ENCODE peak calls at places on chromosomes 3 and 15, in eight cellular contexts. One of them, this sample, is unnamed.

GRCh38 chr3:189276481-189277190 is 104.9 kb downstream of the TPRG1 start:
- DNase-seq in esophagus muscularis mucosa: no peak
- DNase-seq in CD8-positive, alpha-beta memory T cell: no peak
- DNase-seq in IMR-90: peak; percentile 28
- DNase-seq in fibroblast of lung: peak; percentile 86
- DNase-seq in iPS DF 6.9: no peak
- DNase-seq in tibial artery: peak; percentile 40
- DNase-seq in MM.1S: no peak
- DNase-seq in this sample: peak; percentile 40

GRCh38 chr3:12046406-12046805 is 42.2 kb downstream of the SYN2 start:
- DNase-seq in CD8-positive, alpha-beta memory T cell: no peak
- DNase-seq in esophagus muscularis mucosa: no peak
- DNase-seq in IMR-90: no peak
- DNase-seq in iPS DF 6.9: no peak
- DNase-seq in tibial artery: no peak
- DNase-seq in MM.1S: no peak
- DNase-seq in fibroblast of lung: no peak
- DNase-seq in this sample: no peak

GRCh38 chr3:40290396-40290795 is 19.1 kb upstream of the EIF1B start:
- DNase-seq in IMR-90: no peak
- DNase-seq in MM.1S: no peak
- DNase-seq in CD8-positive, alpha-beta memory T cell: peak; percentile 61
- DNase-seq in fibroblast of lung: no peak
- DNase-seq in iPS DF 6.9: no peak
- DNase-seq in esophagus muscularis mucosa: no peak
- DNase-seq in tibial artery: no peak
- DNase-seq in this sample: no peak

GRCh38 chr15:71151061-71151460 is 35.8 kb downstream of the THSD4 start:
- DNase-seq in iPS DF 6.9: no peak
- DNase-seq in fibroblast of lung: peak; percentile 93
- DNase-seq in esophagus muscularis mucosa: peak; percentile 47
- DNase-seq in tibial artery: no peak
- DNase-seq in MM.1S: no peak
- DNase-seq in CD8-positive, alpha-beta memory T cell: no peak
- DNase-seq in IMR-90: peak; percentile 51
- DNase-seq in this sample: no peak

GRCh38 chr3:101850327-101851048 is 1.2 kb downstream of the NFKBIZ start:
- DNase-seq in fibroblast of lung: peak; percentile 75
- DNase-seq in CD8-positive, alpha-beta memory T cell: peak; percentile 68
- DNase-seq in MM.1S: peak; percentile 75
- DNase-seq in tibial artery: no peak
- DNase-seq in esophagus muscularis mucosa: no peak
- DNase-seq in IMR-90: peak; percentile 81
- DNase-seq in iPS DF 6.9: no peak
- DNase-seq in this sample: no peak

GRCh38 chr3:128383316-128384235 is 83.1 kb downstream of the DNAJB8 start:
- DNase-seq in CD8-positive, alpha-beta memory T cell: no peak
- DNase-seq in esophagus muscularis mucosa: no peak
- DNase-seq in iPS DF 6.9: no peak
- DNase-seq in MM.1S: peak; percentile 85
- DNase-seq in IMR-90: peak; percentile 44
- DNase-seq in tibial artery: peak; percentile 59
- DNase-seq in fibroblast of lung: peak; percentile 39
- DNase-seq in this sample: peak; percentile 42

GRCh38 chr3:4548769-4549168 is 55.6 kb downstream of the ITPR1 start:
- DNase-seq in fibroblast of lung: no peak
- DNase-seq in esophagus muscularis mucosa: no peak
- DNase-seq in IMR-90: no peak
- DNase-seq in tibial artery: no peak
- DNase-seq in MM.1S: no peak
- DNase-seq in iPS DF 6.9: no peak
- DNase-seq in CD8-positive, alpha-beta memory T cell: no peak
- DNase-seq in this sample: no peak

GRCh38 chr3:169272533-169272932 is 391.0 kb downstream of the MECOM start:
- DNase-seq in esophagus muscularis mucosa: no peak
- DNase-seq in tibial artery: no peak
- DNase-seq in CD8-positive, alpha-beta memory T cell: no peak
- DNase-seq in IMR-90: no peak
- DNase-seq in fibroblast of lung: no peak
- DNase-seq in iPS DF 6.9: no peak
- DNase-seq in MM.1S: no peak
- DNase-seq in this sample: no peak

GRCh38 chr3:9676780-9677179 is 26.9 kb upstream of the CPNE9 start:
- DNase-seq in IMR-90: peak; percentile 26
- DNase-seq in esophagus muscularis mucosa: no peak
- DNase-seq in iPS DF 6.9: no peak
- DNase-seq in CD8-positive, alpha-beta memory T cell: no peak
- DNase-seq in fibroblast of lung: no peak
- DNase-seq in MM.1S: no peak
- DNase-seq in tibial artery: no peak
- DNase-seq in this sample: no peak

GRCh38 chr3:126982522-126983175 is at the start of gene PLXNA1:
- DNase-seq in esophagus muscularis mucosa: no peak
- DNase-seq in IMR-90: peak; percentile 66
- DNase-seq in tibial artery: peak; percentile 75
- DNase-seq in MM.1S: peak; percentile 86
- DNase-seq in iPS DF 6.9: no peak
- DNase-seq in fibroblast of lung: peak; percentile 73
- DNase-seq in CD8-positive, alpha-beta memory T cell: peak; percentile 90
- DNase-seq in this sample: peak; percentile 96

GRCh38 chr3:126983653-126984390 is 907 bp downstream of the PLXNA1 start:
- DNase-seq in iPS DF 6.9: no peak
- DNase-seq in fibroblast of lung: no peak
- DNase-seq in esophagus muscularis mucosa: no peak
- DNase-seq in CD8-positive, alpha-beta memory T cell: peak; percentile 66
- DNase-seq in IMR-90: no peak
- DNase-seq in MM.1S: no peak
- DNase-seq in tibial artery: no peak
- DNase-seq in this sample: peak; percentile 39

GRCh38 chr3:126984391-126985142 is 1.7 kb downstream of the PLXNA1 start:
- DNase-seq in CD8-positive, alpha-beta memory T cell: no peak
- DNase-seq in MM.1S: no peak
- DNase-seq in tibial artery: no peak
- DNase-seq in esophagus muscularis mucosa: no peak
- DNase-seq in iPS DF 6.9: no peak
- DNase-seq in IMR-90: no peak
- DNase-seq in fibroblast of lung: no peak
- DNase-seq in this sample: no peak

GRCh38 chr3:126982125-126982521 is 792 bp upstream of the PLXNA1 start:
- DNase-seq in MM.1S: peak; percentile 31
- DNase-seq in fibroblast of lung: peak; percentile 45
- DNase-seq in iPS DF 6.9: no peak
- DNase-seq in esophagus muscularis mucosa: no peak
- DNase-seq in IMR-90: peak; percentile 27
- DNase-seq in CD8-positive, alpha-beta memory T cell: peak; percentile 72
- DNase-seq in tibial artery: no peak
- DNase-seq in this sample: no peak

GRCh38 chr3:126983276-126983652 is 349 bp downstream of the PLXNA1 start:
- DNase-seq in MM.1S: peak; percentile 19
- DNase-seq in iPS DF 6.9: no peak
- DNase-seq in CD8-positive, alpha-beta memory T cell: no peak
- DNase-seq in IMR-90: no peak
- DNase-seq in esophagus muscularis mucosa: no peak
- DNase-seq in tibial artery: no peak
- DNase-seq in fibroblast of lung: no peak
- DNase-seq in this sample: no peak
- H3K4me3 ChIP-seq in MM.1S: peak overlapping the region; percentile 61
- H3K4me3 ChIP-seq in iPS DF 6.9: peak overlapping the region; percentile 70
- H3K4me3 ChIP-seq in CD8-positive, alpha-beta memory T cell: no peak overlapping the region
- H3K4me3 ChIP-seq in IMR-90: peak overlapping the region; percentile 67
- H3K4me3 ChIP-seq in esophagus muscularis mucosa: peak overlapping the region; percentile 82
- H3K4me3 ChIP-seq in tibial artery: peak overlapping the region; percentile 97
- H3K4me3 ChIP-seq in fibroblast of lung: no peak overlapping the region
- H3K4me3 ChIP-seq in this sample: peak overlapping the region; percentile 92

GRCh38 chr3:185740133-185740532 is 84.7 kb downstream of the IGF2BP2 start:
- DNase-seq in IMR-90: no peak
- DNase-seq in tibial artery: no peak
- DNase-seq in MM.1S: no peak
- DNase-seq in iPS DF 6.9: no peak
- DNase-seq in esophagus muscularis mucosa: no peak
- DNase-seq in CD8-positive, alpha-beta memory T cell: no peak
- DNase-seq in fibroblast of lung: no peak
- DNase-seq in this sample: no peak
- H3K4me1 ChIP-seq in IMR-90: peaks cover 27% of the 10 kb centered on the region
- H3K4me1 ChIP-seq in tibial artery: no peaks in the 10 kb centered on the region
- H3K4me1 ChIP-seq in MM.1S: no peaks in the 10 kb centered on the region
- H3K4me1 ChIP-seq in iPS DF 6.9: no peaks in the 10 kb centered on the region
- H3K4me1 ChIP-seq in esophagus muscularis mucosa: no peaks in the 10 kb centered on the region
- H3K4me1 ChIP-seq in CD8-positive, alpha-beta memory T cell: no peaks in the 10 kb centered on the region
- H3K4me1 ChIP-seq in fibroblast of lung: peaks cover 19% of the 10 kb centered on the region
- H3K4me1 ChIP-seq in this sample: peaks cover 43% of the 10 kb centered on the region

GRCh38 chr3:177823701-177824189 is 626.5 kb upstream of the TBL1XR1 start:
- DNase-seq in tibial artery: no peak
- DNase-seq in esophagus muscularis mucosa: no peak
- DNase-seq in CD8-positive, alpha-beta memory T cell: no peak
- DNase-seq in MM.1S: no peak
- DNase-seq in IMR-90: no peak
- DNase-seq in iPS DF 6.9: no peak
- DNase-seq in fibroblast of lung: no peak
- DNase-seq in this sample: no peak
- H3K27ac ChIP-seq in tibial artery: peak overlapping the region; percentile 28
- H3K27ac ChIP-seq in esophagus muscularis mucosa: peak overlapping the region; percentile 79
- H3K27ac ChIP-seq in CD8-positive, alpha-beta memory T cell: no peak overlapping the region
- H3K27ac ChIP-seq in MM.1S: no peak overlapping the region
- H3K27ac ChIP-seq in IMR-90: peak overlapping the region; percentile 5
- H3K27ac ChIP-seq in iPS DF 6.9: no peak overlapping the region
- H3K27ac ChIP-seq in fibroblast of lung: no peak overlapping the region
- H3K27ac ChIP-seq in this sample: no peak overlapping the region

DNA sequence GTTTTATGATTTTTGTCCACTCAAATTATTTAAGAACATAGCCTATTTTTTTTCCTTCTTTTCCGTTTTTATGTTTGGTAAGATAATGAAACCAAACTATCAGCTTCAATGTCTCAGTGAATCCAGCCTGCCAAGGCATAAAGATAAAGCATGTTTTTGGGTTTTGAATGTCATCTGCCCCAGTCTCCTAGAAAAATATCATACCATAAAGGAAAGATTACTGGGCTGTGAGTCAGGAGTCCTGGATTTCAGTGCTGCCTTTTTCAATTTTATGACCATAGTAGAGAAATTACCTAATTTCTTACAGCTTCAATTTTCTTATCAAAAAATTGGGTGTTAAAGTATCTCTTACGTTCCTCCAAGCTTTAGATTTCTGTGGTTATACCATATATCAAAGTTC is 87.5 kb downstream of the GAP43 start:
- DNase-seq in CD8-positive, alpha-beta memory T cell: no peak
- DNase-seq in esophagus muscularis mucosa: no peak
- DNase-seq in iPS DF 6.9: no peak
- DNase-seq in tibial artery: no peak
- DNase-seq in MM.1S: no peak
- DNase-seq in fibroblast of lung: peak; percentile 51
- DNase-seq in IMR-90: peak; percentile 15
- DNase-seq in this sample: no peak
- H3K4me3 ChIP-seq in CD8-positive, alpha-beta memory T cell: no peak overlapping the region
- H3K4me3 ChIP-seq in esophagus muscularis mucosa: no peak overlapping the region
- H3K4me3 ChIP-seq in iPS DF 6.9: no peak overlapping the region
- H3K4me3 ChIP-seq in tibial artery: no peak overlapping the region
- H3K4me3 ChIP-seq in MM.1S: no peak overlapping the region
- H3K4me3 ChIP-seq in fibroblast of lung: no peak overlapping the region
- H3K4me3 ChIP-seq in IMR-90: no peak overlapping the region
- H3K4me3 ChIP-seq in this sample: no peak overlapping the region

DNA sequence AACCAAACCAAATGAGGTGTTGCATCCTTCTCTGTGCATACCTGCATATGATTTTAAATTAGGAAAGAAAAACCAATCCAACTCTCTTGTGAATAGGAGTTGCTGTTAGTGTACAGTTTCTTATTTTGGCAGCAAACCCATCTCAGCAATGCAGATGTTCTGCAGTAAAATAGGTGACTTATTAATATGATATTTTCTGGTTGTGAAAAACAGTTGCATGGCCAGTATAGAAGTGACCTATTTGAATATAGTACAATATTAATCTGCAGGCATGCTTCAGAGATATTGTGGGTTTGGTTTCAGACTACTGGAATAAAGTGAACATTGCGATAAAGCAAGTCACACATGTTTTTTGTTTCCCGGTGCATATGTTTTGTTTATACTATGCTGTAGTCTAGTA is 42.2 kb downstream of the AKAP13 start:
- DNase-seq in iPS DF 6.9: no peak
- DNase-seq in CD8-positive, alpha-beta memory T cell: no peak
- DNase-seq in MM.1S: no peak
- DNase-seq in IMR-90: no peak
- DNase-seq in esophagus muscularis mucosa: no peak
- DNase-seq in tibial artery: no peak
- DNase-seq in fibroblast of lung: no peak
- DNase-seq in this sample: no peak
- H3K4me1 ChIP-seq in iPS DF 6.9: no peaks in the 10 kb centered on the region
- H3K4me1 ChIP-seq in CD8-positive, alpha-beta memory T cell: peaks cover 40% of the 10 kb centered on the region
- H3K4me1 ChIP-seq in MM.1S: peaks cover 8% of the 10 kb centered on the region
- H3K4me1 ChIP-seq in IMR-90: peaks cover 9% of the 10 kb centered on the region
- H3K4me1 ChIP-seq in esophagus muscularis mucosa: peaks cover 25% of the 10 kb centered on the region
- H3K4me1 ChIP-seq in tibial artery: no peaks in the 10 kb centered on the region
- H3K4me1 ChIP-seq in fibroblast of lung: peaks cover 5% of the 10 kb centered on the region
- H3K4me1 ChIP-seq in this sample: peaks cover 18% of the 10 kb centered on the region

GRCh38 chr15:49229922-49230321 is 59.9 kb downstream of the GALK2 start:
- DNase-seq in CD8-positive, alpha-beta memory T cell: no peak
- DNase-seq in esophagus muscularis mucosa: no peak
- DNase-seq in IMR-90: no peak
- DNase-seq in tibial artery: no peak
- DNase-seq in fibroblast of lung: no peak
- DNase-seq in iPS DF 6.9: no peak
- DNase-seq in MM.1S: no peak
- DNase-seq in this sample: no peak

GRCh38 chr15:49225572-49226281 is 55.7 kb downstream of the GALK2 start:
- DNase-seq in iPS DF 6.9: peak; percentile 39
- DNase-seq in IMR-90: peak; percentile 60
- DNase-seq in tibial artery: no peak
- DNase-seq in MM.1S: no peak
- DNase-seq in esophagus muscularis mucosa: no peak
- DNase-seq in CD8-positive, alpha-beta memory T cell: no peak
- DNase-seq in fibroblast of lung: peak; percentile 30
- DNase-seq in this sample: peak; percentile 52

GRCh38 chr15:49232407-49232806 is 62.4 kb downstream of the GALK2 start:
- DNase-seq in fibroblast of lung: no peak
- DNase-seq in esophagus muscularis mucosa: no peak
- DNase-seq in IMR-90: no peak
- DNase-seq in MM.1S: peak; percentile 85
- DNase-seq in tibial artery: no peak
- DNase-seq in CD8-positive, alpha-beta memory T cell: no peak
- DNase-seq in iPS DF 6.9: no peak
- DNase-seq in this sample: no peak

GRCh38 chr15:49223536-49224274 is 53.7 kb downstream of the GALK2 start:
- DNase-seq in MM.1S: no peak
- DNase-seq in iPS DF 6.9: no peak
- DNase-seq in fibroblast of lung: peak; percentile 40
- DNase-seq in IMR-90: no peak
- DNase-seq in esophagus muscularis mucosa: no peak
- DNase-seq in CD8-positive, alpha-beta memory T cell: no peak
- DNase-seq in tibial artery: no peak
- DNase-seq in this sample: peak; percentile 28

GRCh38 chr15:49227602-49228001 is 57.6 kb downstream of the GALK2 start:
- DNase-seq in iPS DF 6.9: no peak
- DNase-seq in esophagus muscularis mucosa: no peak
- DNase-seq in MM.1S: no peak
- DNase-seq in tibial artery: no peak
- DNase-seq in CD8-positive, alpha-beta memory T cell: no peak
- DNase-seq in IMR-90: no peak
- DNase-seq in fibroblast of lung: no peak
- DNase-seq in this sample: no peak
- H3K27ac ChIP-seq in iPS DF 6.9: no peak overlapping the region
- H3K27ac ChIP-seq in esophagus muscularis mucosa: no peak overlapping the region
- H3K27ac ChIP-seq in MM.1S: no peak overlapping the region
- H3K27ac ChIP-seq in tibial artery: no peak overlapping the region
- H3K27ac ChIP-seq in CD8-positive, alpha-beta memory T cell: no peak overlapping the region
- H3K27ac ChIP-seq in IMR-90: no peak overlapping the region
- H3K27ac ChIP-seq in fibroblast of lung: no peak overlapping the region
- H3K27ac ChIP-seq in this sample: no peak overlapping the region

This sample was measured in SJSA1.